ENCODE peak calls at places on chromosomes 2 and 18, in nine cellular contexts. G, I, E, L, C, B, R, S and P are unnamed samples.

GRCh38 chr2:181123798-181124217 is 143.4 kb downstream of the UBE2E3 start:
- DNase-seq in G (peak), I (no peak), E (no peak), L (no peak), C (peak), B (no peak), R (peak), S (peak), P (no peak)

GRCh38 chr18:80249217-80250093 is 2.1 kb upstream of the PARD6G start:
- DNase-seq in G (peak), I (no peak), E (no peak), L (no peak), C (no peak), B (peak), R (no peak), S (no peak), P (peak)

GRCh38 chr2:189581354-189582139 is 961 bp upstream of the SLC40A1 start:
- DNase-seq in G (no peak), I (peak), E (peak), L (no peak), C (peak), B (no peak), R (no peak), S (no peak), P (no peak)

GRCh38 chr2:67797801-67798535 is 264.8 kb downstream of the C1D start:
- DNase-seq in G (peak), I (no peak), E (peak), L (no peak), C (no peak), B (no peak), R (no peak), S (no peak), P (no peak)

GRCh38 chr2:81247648-81248047 is 943.1 kb upstream of the LRRTM1 start:
- DNase-seq in G (no peak), I (no peak), E (no peak), L (no peak), C (no peak), B (no peak), R (no peak), S (no peak), P (no peak)

GRCh38 chr2:7672027-7672684 is 754.9 kb downstream of the RNF144A start:
- DNase-seq in G (peak), I (peak), E (peak), L (no peak), C (peak), B (no peak), R (peak), S (peak), P (no peak)

GRCh38 chr2:146944601-146945000 is 900.2 kb upstream of the ACVR2A start:
- DNase-seq in G (no peak), I (no peak), E (no peak), L (no peak), C (no peak), B (no peak), R (no peak), S (no peak), P (no peak)

GRCh38 chr2:10230499-10230898 is 72.2 kb upstream of the HPCAL1 start:
- DNase-seq in G (no peak), I (no peak), E (no peak), L (no peak), C (no peak), B (no peak), R (no peak), S (no peak), P (no peak)

GRCh38 chr2:113281920-113282746 is 3.4 kb upstream of the PAX8 start:
- DNase-seq in G (no peak), I (no peak), E (no peak), L (no peak), C (no peak), B (no peak), R (no peak), S (no peak), P (no peak)

GRCh38 chr2:24269270-24269669 is 91.1 kb downstream of the ITSN2 start:
- DNase-seq in G (peak), I (no peak), E (no peak), L (no peak), C (no peak), B (no peak), R (no peak), S (no peak), P (no peak)

GRCh38 chr2:88568179-88568578 is 59.1 kb downstream of the EIF2AK3 start:
- DNase-seq in G (no peak), I (no peak), E (no peak), L (no peak), C (no peak), B (no peak), R (no peak), S (no peak), P (no peak)

GRCh38 chr2:152409691-152410597 is 75.0 kb downstream of the FMNL2 start:
- DNase-seq in G (peak), I (no peak), E (no peak), L (peak), C (no peak), B (no peak), R (no peak), S (no peak), P (no peak)

GRCh38 chr2:168787098-168787781 is 15.2 kb upstream of the NOSTRIN start:
- DNase-seq in G (no peak), I (no peak), E (no peak), L (no peak), C (no peak), B (no peak), R (no peak), S (no peak), P (no peak)

GRCh38 chr18:52875711-52876110 is 535.7 kb downstream of the DCC start:
- DNase-seq in G (peak), I (no peak), E (no peak), L (no peak), C (no peak), B (no peak), R (no peak), S (no peak), P (no peak)

GRCh38 chr2:172999641-173000387 is 75.8 kb upstream of the MAP3K20 start:
- DNase-seq in G (peak), I (no peak), E (no peak), L (no peak), C (no peak), B (no peak), R (no peak), S (no peak), P (no peak)

GRCh38 chr2:46535360-46535759 is 56.0 kb downstream of the TMEM247 start:
- DNase-seq in G (no peak), I (no peak), E (no peak), L (no peak), C (no peak), B (no peak), R (no peak), S (peak), P (no peak)

GRCh38 chr18:49335677-49336076 is 124.8 kb downstream of the DYM start:
- DNase-seq in G (no peak), I (no peak), E (no peak), L (no peak), C (no peak), B (no peak), R (no peak), S (peak), P (no peak)

GRCh38 chr2:74515271-74516069 is 1.2 kb downstream of the TLX2 start:
- DNase-seq in G (no peak), I (no peak), E (no peak), L (no peak), C (no peak), B (no peak), R (no peak), S (no peak), P (no peak)

GRCh38 chr2:69694894-69695849 is 46.8 kb upstream of the ANXA4 start:
- DNase-seq in G (peak), I (no peak), E (no peak), L (peak), C (no peak), B (no peak), R (no peak), S (no peak), P (no peak)

GRCh38 chr2:207397917-207398655 is 131.7 kb upstream of the CREB1 start:
- DNase-seq in G (no peak), I (no peak), E (no peak), L (no peak), C (no peak), B (no peak), R (no peak), S (no peak), P (no peak)

GRCh38 chr2:218072478-218073024 is 3.5 kb downstream of the RUFY4 start:
- DNase-seq in G (no peak), I (no peak), E (no peak), L (no peak), C (no peak), B (peak), R (no peak), S (no peak), P (no peak)

GRCh38 chr2:219214141-219214540 is 4.6 kb downstream of the ABCB6 start:
- DNase-seq in G (no peak), I (no peak), E (no peak), L (no peak), C (no peak), B (no peak), R (no peak), S (no peak), P (no peak)

GRCh38 chr2:43605851-43606250 is 10.0 kb upstream of the THADA start:
- DNase-seq in G (no peak), I (no peak), E (no peak), L (no peak), C (no peak), B (no peak), R (no peak), S (no peak), P (no peak)

GRCh38 chr18:47247036-47247832 is 4.2 kb downstream of the SKOR2 start:
- DNase-seq in G (no peak), I (no peak), E (peak), L (no peak), C (no peak), B (no peak), R (no peak), S (no peak), P (no peak)

GRCh38 chr2:111679202-111679601 is 204.8 kb downstream of the ANAPC1 start:
- DNase-seq in G (no peak), I (no peak), E (no peak), L (no peak), C (no peak), B (no peak), R (no peak), S (no peak), P (no peak)

GRCh38 chr2:12402440-12403139 is 314.1 kb upstream of the TRIB2 start:
- DNase-seq in G (no peak), I (no peak), E (no peak), L (no peak), C (no peak), B (no peak), R (no peak), S (no peak), P (no peak)

GRCh38 chr2:199433204-199433832 is 24.4 kb downstream of the SATB2 start:
- DNase-seq in G (no peak), I (no peak), E (no peak), L (no peak), C (no peak), B (no peak), R (no peak), S (no peak), P (no peak)

GRCh38 chr18:5879479-5879882 is 15.8 kb downstream of the TMEM200C start:
- DNase-seq in G (peak), I (no peak), E (peak), L (no peak), C (no peak), B (no peak), R (no peak), S (no peak), P (no peak)